ENCODE peak calls at places on chromosomes 1 and 21, in four cellular contexts. One of them, this sample, is unnamed. For H3K36me3, the result is how much of the 10 kb centered on the place peaks cover.

GRCh38 chr1:234572966-234573365 is 37.0 kb downstream of the IRF2BP2 start:
- DNase-seq in tibial nerve: no peak
- DNase-seq in Peyer's patch: no peak
- DNase-seq in kidney epithelial cell: no peak
- DNase-seq in this sample: no peak

GRCh38 chr1:185044981-185045792 is at the start of gene RNF2:
- DNase-seq in tibial nerve: peak
- DNase-seq in Peyer's patch: peak
- DNase-seq in kidney epithelial cell: peak
- DNase-seq in this sample: peak

GRCh38 chr1:225848044-225848955 is 33.9 kb downstream of the TMEM63A start:
- DNase-seq in tibial nerve: no peak
- DNase-seq in Peyer's patch: peak
- DNase-seq in kidney epithelial cell: no peak
- DNase-seq in this sample: peak

GRCh38 chr1:166884040-166884642 is 8.1 kb upstream of the TADA1 start:
- DNase-seq in tibial nerve: no peak
- DNase-seq in Peyer's patch: peak
- DNase-seq in kidney epithelial cell: no peak
- DNase-seq in this sample: peak

GRCh38 chr1:97668945-97669344 is 251.9 kb downstream of the DPYD start:
- DNase-seq in tibial nerve: no peak
- DNase-seq in Peyer's patch: no peak
- DNase-seq in kidney epithelial cell: no peak
- DNase-seq in this sample: peak

GRCh38 chr1:17957588-17958267 is 149.9 kb upstream of the IGSF21 start:
- DNase-seq in tibial nerve: no peak
- DNase-seq in Peyer's patch: no peak
- DNase-seq in kidney epithelial cell: no peak
- DNase-seq in this sample: no peak

GRCh38 chr1:155049651-155050559 is 1.2 kb upstream of the ADAM15 start:
- DNase-seq in tibial nerve: no peak
- DNase-seq in Peyer's patch: no peak
- DNase-seq in kidney epithelial cell: no peak
- DNase-seq in this sample: no peak

GRCh38 chr21:31557421-31557955 is 102.0 kb upstream of the SOD1 start:
- DNase-seq in tibial nerve: no peak
- DNase-seq in Peyer's patch: no peak
- DNase-seq in kidney epithelial cell: no peak
- DNase-seq in this sample: no peak

GRCh38 chr1:204828352-204828850 is 42.3 kb upstream of the NFASC start:
- DNase-seq in tibial nerve: peak
- DNase-seq in Peyer's patch: peak
- DNase-seq in kidney epithelial cell: no peak
- DNase-seq in this sample: peak

GRCh38 chr1:227941509-227942020 is 6.2 kb downstream of the WNT9A start:
- DNase-seq in tibial nerve: peak
- DNase-seq in Peyer's patch: no peak
- DNase-seq in kidney epithelial cell: no peak
- DNase-seq in this sample: no peak

GRCh38 chr1:45644661-45645060 is 20.8 kb upstream of the CCDC17 start:
- DNase-seq in tibial nerve: no peak
- DNase-seq in Peyer's patch: no peak
- DNase-seq in kidney epithelial cell: no peak
- DNase-seq in this sample: no peak
- H3K36me3 ChIP-seq in tibial nerve: half or more
- H3K36me3 ChIP-seq in Peyer's patch: under half
- H3K36me3 ChIP-seq in kidney epithelial cell: under half
- H3K36me3 ChIP-seq in this sample: under half

DNA sequence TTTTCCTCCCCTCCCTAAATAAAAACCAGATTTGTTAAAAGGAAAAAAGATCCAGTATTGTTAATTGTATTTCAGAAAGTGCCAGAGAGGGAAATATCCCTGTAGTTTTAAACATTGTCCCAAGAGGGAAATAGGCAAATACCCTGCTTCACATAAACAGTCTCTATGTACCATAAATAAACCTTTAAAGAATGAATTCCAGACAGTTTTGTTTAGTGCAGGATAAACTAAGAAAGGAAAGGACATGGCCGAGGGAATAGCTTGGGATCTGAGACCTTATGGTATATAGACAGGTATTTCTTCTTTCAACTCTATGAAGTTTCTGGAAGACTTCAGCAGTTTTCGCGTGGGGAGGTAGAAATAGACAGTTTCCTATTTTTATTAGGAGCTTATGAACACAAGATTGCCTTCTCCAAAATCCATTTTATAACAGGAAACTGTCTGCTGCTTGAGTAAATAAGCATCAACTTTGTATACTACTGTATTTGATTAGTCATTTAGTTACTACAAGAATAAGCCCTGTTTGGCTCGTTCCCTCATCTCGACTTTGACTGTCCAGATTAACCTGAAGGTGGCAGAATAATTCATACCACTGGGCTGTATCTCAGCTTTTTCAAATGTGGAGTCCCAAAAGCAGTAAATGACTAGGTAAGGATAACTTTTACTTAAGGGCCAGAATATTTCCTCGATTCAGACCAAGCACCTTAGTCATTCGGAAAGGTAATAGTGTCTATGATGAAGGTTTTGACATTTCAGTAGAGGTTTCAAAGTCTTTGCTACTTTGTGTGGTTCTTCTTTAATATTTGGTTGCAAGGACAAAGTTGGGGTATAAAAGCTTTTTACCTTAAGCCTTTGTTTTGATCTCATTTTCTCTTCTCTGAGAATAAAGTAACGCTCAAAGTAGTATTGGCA is 177.5 kb downstream of the VPS13D start:
- DNase-seq in tibial nerve: no peak
- DNase-seq in Peyer's patch: no peak
- DNase-seq in kidney epithelial cell: no peak
- DNase-seq in this sample: peak
- TF ChIP-seq CTCF in tibial nerve: peak
- TF ChIP-seq CTCF in Peyer's patch: peak
- TF ChIP-seq CTCF in kidney epithelial cell: peak
- TF ChIP-seq CTCF in this sample: peak

DNA sequence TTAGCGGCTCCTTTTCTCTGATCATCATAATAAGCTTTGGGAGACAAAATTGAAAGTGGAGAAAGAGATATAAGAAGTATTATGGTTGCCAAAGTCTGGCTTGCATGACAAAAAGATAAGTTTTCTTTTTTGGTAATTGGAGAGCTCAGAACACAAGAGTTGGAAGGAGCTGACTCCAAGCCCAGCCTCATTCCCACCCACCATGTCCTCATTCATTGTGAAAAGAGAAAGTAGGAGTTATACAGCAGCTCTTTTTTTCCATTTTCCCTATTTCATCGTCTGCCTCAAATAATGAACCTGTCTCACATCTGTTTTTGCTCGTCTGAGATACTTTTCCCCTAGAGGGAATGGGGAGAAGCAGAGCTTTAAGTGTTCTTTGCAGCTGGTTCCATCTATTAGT is 34.8 kb downstream of the AGT start:
- DNase-seq in tibial nerve: no peak
- DNase-seq in Peyer's patch: no peak
- DNase-seq in kidney epithelial cell: no peak
- DNase-seq in this sample: no peak
- H3K36me3 ChIP-seq in tibial nerve: half or more
- H3K36me3 ChIP-seq in Peyer's patch: under half
- H3K36me3 ChIP-seq in kidney epithelial cell: under half
- H3K36me3 ChIP-seq in this sample: under half

GRCh38 chr1:55277377-55278130 is 62.4 kb upstream of the USP24 start:
- DNase-seq in tibial nerve: peak
- DNase-seq in Peyer's patch: peak
- DNase-seq in kidney epithelial cell: peak
- DNase-seq in this sample: peak

GRCh38 chr1:55275151-55275748 is 60.1 kb upstream of the USP24 start:
- DNase-seq in tibial nerve: no peak
- DNase-seq in Peyer's patch: no peak
- DNase-seq in kidney epithelial cell: no peak
- DNase-seq in this sample: peak

GRCh38 chr1:55276671-55277376 is 61.7 kb upstream of the USP24 start:
- DNase-seq in tibial nerve: peak
- DNase-seq in Peyer's patch: no peak
- DNase-seq in kidney epithelial cell: no peak
- DNase-seq in this sample: no peak

GRCh38 chr1:55275976-55276375 is 60.8 kb upstream of the USP24 start:
- DNase-seq in tibial nerve: no peak
- DNase-seq in Peyer's patch: no peak
- DNase-seq in kidney epithelial cell: no peak
- DNase-seq in this sample: peak

DNA sequence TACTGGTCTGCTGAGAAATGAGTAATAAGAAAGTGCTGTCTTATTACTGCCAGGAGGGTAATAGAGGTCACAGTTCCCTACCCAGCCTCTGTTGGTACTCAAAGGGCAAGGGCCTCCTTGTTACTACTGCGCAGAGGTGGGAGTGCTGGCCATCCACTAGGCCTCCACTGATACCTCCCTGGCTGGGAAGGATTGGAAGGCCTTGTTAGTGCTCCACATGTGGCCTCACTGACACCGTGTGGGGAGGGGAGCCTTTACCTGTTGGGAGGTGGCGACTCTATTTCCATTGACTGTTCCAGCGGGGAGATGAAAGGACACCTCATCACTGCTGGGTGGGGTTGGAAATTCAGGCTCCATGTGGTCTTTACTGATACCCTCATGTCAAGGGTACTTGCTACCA is 57.8 kb upstream of the USP24 start:
- DNase-seq in tibial nerve: no peak
- DNase-seq in Peyer's patch: no peak
- DNase-seq in kidney epithelial cell: no peak
- DNase-seq in this sample: no peak
- TF ChIP-seq CTCF in tibial nerve: no peak
- TF ChIP-seq CTCF in Peyer's patch: no peak
- TF ChIP-seq CTCF in kidney epithelial cell: no peak
- TF ChIP-seq CTCF in this sample: no peak

DNA sequence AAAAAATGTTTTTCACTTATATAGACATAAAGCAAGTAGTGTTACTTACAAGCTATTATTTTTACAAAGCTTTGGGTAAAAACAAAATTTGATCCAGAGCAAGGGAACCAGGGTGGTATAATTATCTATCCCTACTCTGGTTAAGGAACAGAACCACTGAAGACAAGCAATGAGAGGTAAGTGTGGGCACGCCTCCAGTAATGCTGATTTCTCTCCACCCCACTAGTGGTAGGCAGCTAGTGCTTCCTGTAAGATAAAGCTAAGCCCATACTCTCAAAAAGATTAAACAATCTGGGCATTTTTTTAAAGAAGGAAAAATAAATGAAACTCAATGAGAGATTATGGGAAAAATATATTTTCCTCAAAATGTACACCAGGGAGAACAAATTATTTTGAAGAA is 22.1 kb downstream of the TFB2M start:
- DNase-seq in tibial nerve: no peak
- DNase-seq in Peyer's patch: no peak
- DNase-seq in kidney epithelial cell: no peak
- DNase-seq in this sample: no peak
- H3K36me3 ChIP-seq in tibial nerve: half or more
- H3K36me3 ChIP-seq in Peyer's patch: under half
- H3K36me3 ChIP-seq in kidney epithelial cell: under half
- H3K36me3 ChIP-seq in this sample: under half

GRCh38 chr1:70896224-70896623 is 151.4 kb downstream of the PTGER3 start:
- DNase-seq in tibial nerve: no peak
- DNase-seq in Peyer's patch: no peak
- DNase-seq in kidney epithelial cell: no peak
- DNase-seq in this sample: no peak
- TF ChIP-seq CTCF in tibial nerve: no peak
- TF ChIP-seq CTCF in Peyer's patch: no peak
- TF ChIP-seq CTCF in kidney epithelial cell: peak
- TF ChIP-seq CTCF in this sample: no peak

GRCh38 chr1:12315126-12315525 is 85.3 kb downstream of the VPS13D start:
- DNase-seq in tibial nerve: no peak
- DNase-seq in Peyer's patch: no peak
- DNase-seq in kidney epithelial cell: no peak
- DNase-seq in this sample: no peak
- H3K36me3 ChIP-seq in tibial nerve: half or more
- H3K36me3 ChIP-seq in Peyer's patch: under half
- H3K36me3 ChIP-seq in kidney epithelial cell: under half
- H3K36me3 ChIP-seq in this sample: under half

DNA sequence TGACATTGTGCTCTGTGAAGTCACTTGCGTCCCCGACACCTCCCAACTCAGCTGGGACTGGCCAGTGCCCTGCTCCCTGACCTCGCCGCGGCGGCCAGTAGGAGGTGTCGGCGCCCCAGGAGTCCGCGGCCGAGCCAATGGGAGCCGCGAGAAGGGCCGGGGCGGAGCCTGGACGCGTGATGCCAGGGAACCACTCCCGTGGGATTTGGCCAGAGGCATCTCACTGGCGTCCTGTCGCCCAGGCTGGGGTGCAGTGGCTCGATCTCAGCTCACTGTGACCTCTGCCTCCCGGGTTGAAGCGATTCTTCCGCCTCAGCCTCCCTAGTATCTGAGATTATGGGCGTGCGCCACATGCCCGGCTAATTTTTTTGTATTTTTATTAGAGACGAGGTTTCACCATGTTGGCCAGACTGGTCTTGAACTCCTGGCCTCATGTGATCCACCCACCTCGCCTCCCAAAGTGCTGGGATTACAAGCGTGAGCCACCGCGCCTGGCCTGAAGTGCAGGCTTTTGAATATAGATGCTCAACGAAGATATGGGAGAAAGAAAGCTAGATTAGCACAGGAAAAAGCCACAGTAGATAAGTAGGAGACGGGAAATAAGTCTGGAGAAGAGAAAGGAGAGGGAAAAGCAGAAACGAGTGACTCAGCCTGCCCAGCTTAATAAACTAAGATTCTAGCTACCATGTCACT is 38.0 kb downstream of the ZBTB8OS start:
- DNase-seq in tibial nerve: peak
- DNase-seq in Peyer's patch: peak
- DNase-seq in kidney epithelial cell: peak
- DNase-seq in this sample: peak
- TF ChIP-seq CTCF in tibial nerve: peak
- TF ChIP-seq CTCF in Peyer's patch: peak
- TF ChIP-seq CTCF in kidney epithelial cell: peak
- TF ChIP-seq CTCF in this sample: peak